ENCODE peak calls at places on chromosome 1, in five cellular contexts. C, P, H, F and J are unnamed samples.
A peak's percentile ranks its signal among the peaks of the same experiment; 100 is the strongest.

GRCh38 chr1:39183503-39184353 is 20.8 kb upstream of the MACF1 start:
- DNase-seq in F (peak; percentile 71), P (peak; percentile 75), C (peak; percentile 81), H (no peak), J (no peak)

GRCh38 chr1:239212841-239213240 is 173.5 kb upstream of the CHRM3 start:
- DNase-seq in F (no peak), H (no peak), C (no peak), P (no peak), J (peak; percentile 25)

GRCh38 chr1:234845097-234845660 is 235.2 kb upstream of the IRF2BP2 start:
- DNase-seq in F (no peak), H (no peak), C (no peak), P (no peak), J (no peak)

GRCh38 chr1:21869620-21870121 is 57.6 kb downstream of the LDLRAD2 start:
- DNase-seq in H (peak; percentile 92), C (peak; percentile 88), F (peak; percentile 63), P (peak; percentile 85), J (peak; percentile 48)

GRCh38 chr1:19028110-19028509 is 71.6 kb upstream of the IFFO2 start:
- DNase-seq in C (no peak), F (peak; percentile 48), P (no peak), H (no peak), J (no peak)

GRCh38 chr1:160098852-160099647 is 631 bp upstream of the IGSF8 start:
- DNase-seq in C (peak; percentile 99), P (peak; percentile 84), F (peak; percentile 99), H (peak; percentile 96), J (peak; percentile 99)

GRCh38 chr1:44909949-44910594 is 67.0 kb upstream of the PTCH2 start:
- DNase-seq in P (no peak), F (no peak), H (no peak), C (no peak), J (no peak)

GRCh38 chr1:208228026-208228425 is 16.2 kb downstream of the PLXNA2 start:
- DNase-seq in F (no peak), P (no peak), C (no peak), H (no peak), J (no peak)

GRCh38 chr1:9882296-9882944 is 27.6 kb downstream of the CTNNBIP1 start:
- DNase-seq in C (peak; percentile 27), P (no peak), F (no peak), H (no peak), J (no peak)

GRCh38 chr1:150703427-150703826 is 6.5 kb upstream of the GOLPH3L start:
- DNase-seq in C (no peak), F (no peak), H (no peak), P (no peak), J (no peak)

DNA sequence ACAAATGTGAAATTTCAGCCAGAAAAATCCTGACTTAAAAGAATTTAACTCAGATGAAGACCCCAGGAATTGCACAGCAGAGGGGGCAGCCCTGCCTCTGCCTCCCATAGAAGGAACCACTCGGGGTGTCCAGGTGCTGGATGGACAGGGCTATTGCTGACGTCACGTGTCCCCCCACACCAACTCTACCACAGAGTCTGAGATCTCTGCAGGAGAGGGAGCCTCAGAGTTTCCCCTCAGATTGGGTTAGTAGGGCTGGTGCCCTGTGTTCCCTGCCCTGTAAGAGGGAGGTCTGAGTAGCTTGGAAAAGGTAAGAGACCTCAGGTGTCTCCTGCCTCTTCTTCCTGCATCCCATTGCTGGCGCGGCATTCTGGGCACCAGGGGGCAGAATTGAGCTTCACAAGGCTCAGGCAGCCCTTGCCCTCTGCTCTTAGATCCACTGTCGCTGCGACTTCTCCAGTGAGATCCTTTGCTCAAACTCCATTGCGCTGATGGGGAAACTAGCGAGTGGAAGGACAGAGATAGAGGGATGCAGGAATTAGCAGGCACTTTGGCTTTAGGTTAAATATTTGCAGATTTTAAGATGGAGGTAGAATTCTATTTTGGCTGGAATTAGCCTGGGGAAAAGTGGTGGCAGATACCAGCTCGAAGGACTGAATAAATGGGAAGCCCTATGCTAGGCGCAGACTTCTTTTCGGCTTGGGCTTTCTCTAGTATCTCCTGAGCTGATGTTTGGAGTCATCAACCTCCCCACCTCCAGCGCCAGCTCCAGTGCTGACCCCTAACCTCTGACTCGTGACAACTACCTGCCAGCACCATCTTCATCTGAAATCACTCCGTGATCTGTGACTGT is 42.8 kb upstream of the DMBX1 start:
- DNase-seq in H (peak; percentile 83), P (peak; percentile 62), F (peak; percentile 89), C (peak; percentile 86), J (peak; percentile 82)
- H3K4me3 ChIP-seq in H (no peak overlapping the region), P (no peak overlapping the region), F (no peak overlapping the region), C (no peak overlapping the region), J (no peak overlapping the region)

GRCh38 chr1:53621144-53621543 is 117.8 kb downstream of the GLIS1 start:
- DNase-seq in F (no peak), C (no peak), P (no peak), H (no peak), J (no peak)
- TF ChIP-seq CTCF in F (no peak), C (no peak), P (no peak), H (no peak), J (no peak)

DNA sequence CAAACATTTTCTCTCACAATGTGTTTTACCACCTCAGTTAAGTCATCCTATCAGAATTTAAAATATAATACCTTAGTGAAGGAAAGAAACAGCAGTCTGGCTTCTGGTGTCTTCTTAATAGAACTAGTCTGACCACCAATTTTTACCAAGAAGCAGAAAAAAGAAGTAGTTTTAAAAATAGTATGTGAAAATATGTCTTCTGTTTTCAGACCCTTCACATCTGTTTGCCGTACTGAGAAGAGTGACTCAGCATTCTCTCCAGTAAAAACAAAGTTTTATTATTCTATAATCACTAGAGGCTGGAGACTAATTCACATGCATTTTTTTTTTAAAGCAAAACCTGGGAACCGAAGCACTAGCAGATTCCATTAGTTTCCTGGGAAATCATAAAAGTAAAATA is 163.8 kb downstream of the COL24A1 start:
- DNase-seq in F (no peak), P (peak; percentile 72), C (no peak), H (no peak), J (no peak)
- H3K4me3 ChIP-seq in F (no peak overlapping the region), P (no peak overlapping the region), C (peak overlapping the region; percentile 8), H (peak overlapping the region; percentile 24), J (no peak overlapping the region)

DNA sequence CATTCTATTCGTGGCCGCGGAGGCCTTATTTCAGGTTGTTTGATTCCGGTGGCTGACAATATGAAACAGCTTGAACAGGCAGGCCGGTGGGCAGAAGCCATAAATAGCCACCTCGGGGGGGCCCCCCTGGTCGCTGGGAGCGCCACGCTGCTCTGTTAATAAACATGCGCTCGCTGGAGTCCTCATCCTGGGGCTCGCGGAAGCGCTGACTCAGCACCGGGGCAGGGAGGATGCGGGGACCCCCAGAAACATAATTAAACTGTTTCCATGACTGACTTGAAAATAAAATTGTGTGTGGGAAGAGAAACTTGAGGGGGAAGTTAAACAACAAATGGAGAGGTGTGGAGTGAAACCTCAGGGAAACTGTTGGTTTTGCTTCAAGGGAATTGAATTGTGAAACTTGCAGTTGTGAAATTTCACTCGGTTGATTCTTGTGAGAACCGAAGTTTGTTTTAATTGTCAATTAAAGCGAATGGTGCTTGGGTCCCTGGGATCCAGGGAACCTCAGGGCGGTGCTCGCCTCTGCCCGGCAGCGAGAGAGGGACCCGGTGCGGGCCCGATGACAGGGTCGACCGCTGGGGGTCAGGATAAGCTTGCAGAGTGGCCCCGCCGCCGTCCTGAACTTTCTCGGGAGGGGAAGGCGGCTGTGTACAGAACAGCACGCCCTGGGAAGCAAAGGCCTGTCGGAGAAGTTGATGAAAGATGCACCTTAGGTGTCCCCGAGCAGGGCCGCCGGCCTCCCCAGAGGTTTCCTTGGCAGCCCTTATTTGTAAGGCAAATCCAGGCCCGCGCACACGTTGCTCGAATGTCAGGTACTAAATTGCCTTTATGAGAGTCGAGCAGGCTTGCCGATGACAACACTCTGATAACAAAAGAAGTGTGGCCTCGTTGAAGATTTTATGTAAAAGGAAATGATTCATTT is 176.9 kb upstream of the LMO4 start:
- DNase-seq in C (peak; percentile 84), F (peak; percentile 65), P (peak; percentile 63), H (peak; percentile 82), J (peak; percentile 60)
- TF ChIP-seq CTCF in C (peak; percentile 37), F (no peak), P (peak; percentile 41), H (peak; percentile 79), J (no peak)

DNA sequence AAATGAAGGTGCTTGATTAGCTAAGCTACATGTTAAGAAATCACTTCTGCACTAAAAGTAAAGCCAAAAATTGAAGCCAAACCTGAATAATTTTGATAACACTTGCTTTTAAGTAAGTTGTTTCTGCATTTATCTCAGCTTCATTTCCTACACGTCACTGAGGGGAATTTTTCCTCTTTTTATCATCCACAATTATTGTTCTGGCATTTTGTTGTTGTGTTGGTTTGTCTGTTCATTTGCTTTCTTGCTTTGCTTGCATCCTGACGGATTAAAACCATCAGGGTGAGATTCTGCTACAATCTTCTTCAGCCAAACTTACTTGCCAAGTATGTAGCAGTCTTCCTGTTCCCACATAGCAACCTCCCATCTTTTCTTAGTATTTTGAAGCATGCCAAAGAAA is 18.0 kb upstream of the EEIG2 start:
- DNase-seq in F (no peak), H (no peak), C (no peak), P (no peak), J (no peak)
- H3K4me3 ChIP-seq in F (no peak overlapping the region), H (no peak overlapping the region), C (no peak overlapping the region), P (no peak overlapping the region), J (no peak overlapping the region)